ENCODE peak calls at places on chromosomes 6 and 20, in nine cellular contexts. G is cardiac muscle cell, I is Peyer's patch, S is MM.1S, M is lung, K is neural progenitor cell, F is HL-60, N is IMR-90, E is GM12865. Z is an unnamed sample.

GRCh38 chr20:62951143-62951895 is 1.2 kb upstream of the SLC17A9 start:
- DNase-seq in G (no peak), M (no peak), I (no peak), F (peak), E (no peak), N (no peak), K (no peak), S (no peak), Z (no peak)

GRCh38 chr6:161631676-161632194 is 357.9 kb upstream of the AGPAT4 start:
- DNase-seq in I (no peak), N (no peak), G (no peak), K (no peak), S (no peak), M (no peak), E (no peak), F (no peak), Z (peak)

GRCh38 chr6:125193208-125193607 is 39.6 kb downstream of the TPD52L1 start:
- DNase-seq in M (no peak), E (no peak), S (no peak), K (no peak), N (no peak), I (no peak), F (no peak), G (no peak), Z (no peak)

GRCh38 chr6:130371921-130372320 is 6.1 kb downstream of the TMEM200A start:
- DNase-seq in S (no peak), E (no peak), F (no peak), N (no peak), I (no peak), M (no peak), G (no peak), K (no peak), Z (peak)

GRCh38 chr6:112189494-112189893 is 64.9 kb downstream of the LAMA4 start:
- DNase-seq in S (no peak), K (no peak), G (no peak), I (no peak), M (no peak), F (no peak), N (peak), E (no peak), Z (peak)

GRCh38 chr6:125952764-125953501 is 3.6 kb upstream of the HINT3 start:
- DNase-seq in E (peak), G (no peak), M (no peak), N (peak), S (peak), I (peak), K (peak), F (peak), Z (peak)

GRCh38 chr20:56343861-56344381 is 14.9 kb upstream of the FAM210B start:
- DNase-seq in F (peak), N (peak), I (no peak), K (peak), S (peak), E (peak), M (no peak), G (peak), Z (peak)

GRCh38 chr20:57322476-57322875 is 7.1 kb upstream of the SPO11 start:
- DNase-seq in G (no peak), M (no peak), K (no peak), I (no peak), E (no peak), F (no peak), S (no peak), N (no peak), Z (no peak)

GRCh38 chr20:57394087-57395082 is 3.2 kb downstream of the RBM38 start:
- DNase-seq in N (no peak), K (no peak), M (no peak), F (no peak), E (no peak), S (peak), I (peak), G (no peak), Z (no peak)

GRCh38 chr6:138007014-138007472 is 100.2 kb downstream of the PERP start:
- DNase-seq in E (peak), G (peak), F (peak), I (peak), K (peak), M (no peak), S (peak), N (peak), Z (peak)

GRCh38 chr20:4418141-4418540 is 303.6 kb upstream of the PRND start:
- DNase-seq in M (no peak), E (no peak), S (no peak), G (no peak), N (no peak), F (no peak), I (no peak), K (no peak), Z (no peak)
- H3K4me3 ChIP-seq in M (no peak), E (no peak), S (no peak), G (no peak), N (no peak), F (no peak), I (no peak), K (no peak), Z (no peak)

DNA sequence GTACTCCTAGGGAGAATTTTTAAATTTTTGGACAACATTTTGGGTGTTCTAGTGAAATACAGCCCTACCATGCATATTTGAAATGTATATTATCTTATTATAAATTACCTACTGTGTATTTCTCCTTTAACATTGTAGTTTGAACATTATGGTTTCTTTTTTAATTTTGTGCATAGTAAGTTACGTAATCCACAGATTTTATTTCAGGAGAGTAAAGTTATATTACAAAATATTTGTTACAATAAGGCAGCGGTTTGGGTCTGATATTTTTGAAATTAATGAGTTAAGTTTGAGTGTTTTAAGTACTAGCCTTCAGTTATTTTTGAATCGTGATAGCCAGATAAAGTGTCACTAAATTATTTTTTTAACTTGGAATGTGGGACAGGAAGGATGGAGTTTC is 7.3 kb upstream of the SOX4 start:
- DNase-seq in S (no peak), F (no peak), K (no peak), M (no peak), E (no peak), N (no peak), I (no peak), G (no peak), Z (no peak)
- TF ChIP-seq CTCF in S (no peak), F (no peak), K (no peak), M (no peak), E (no peak), N (no peak), I (no peak), G (no peak), Z (no peak)

DNA sequence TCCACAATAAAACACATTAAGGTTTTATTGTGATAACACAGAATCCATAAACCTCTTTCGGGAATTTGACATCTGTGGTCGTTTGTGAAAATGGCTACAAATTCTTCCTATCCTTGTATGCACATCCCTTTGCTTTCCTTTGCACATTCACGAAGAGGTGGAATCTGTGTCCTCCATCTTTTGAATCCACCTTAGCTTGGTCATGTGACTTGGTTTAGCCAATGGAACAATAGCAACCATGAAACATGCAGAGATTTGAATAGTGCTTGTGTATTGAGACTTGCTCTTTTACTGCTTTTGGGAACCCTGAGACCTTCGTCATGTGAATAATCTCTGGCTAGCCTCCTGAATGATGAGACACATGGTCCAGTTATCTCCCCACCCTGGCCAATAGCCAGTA is 49.7 kb upstream of the NOP56 start:
- DNase-seq in S (no peak), I (no peak), M (no peak), E (no peak), G (no peak), F (no peak), N (no peak), K (no peak), Z (no peak)
- H3K4me3 ChIP-seq in S (no peak), I (no peak), M (no peak), E (no peak), G (no peak), F (no peak), N (no peak), K (no peak), Z (no peak)

DNA sequence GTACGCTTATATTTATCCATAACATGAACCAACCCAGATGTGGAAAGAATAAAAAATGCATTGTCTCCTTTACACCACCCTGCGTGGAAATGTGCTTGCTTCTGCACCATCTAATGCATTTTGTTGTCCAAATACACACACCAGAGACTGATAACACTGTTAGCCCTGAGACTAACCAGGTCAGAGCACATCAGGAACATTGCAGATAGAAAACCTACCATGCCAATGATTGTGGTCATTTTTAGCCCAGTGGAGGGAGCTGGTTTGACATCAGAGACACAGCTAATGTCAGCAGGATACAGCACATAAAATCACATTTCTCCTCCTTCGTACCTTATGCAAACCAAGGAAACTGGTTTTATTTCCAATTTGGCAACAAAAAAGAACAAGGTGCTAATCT is 528.7 kb downstream of the DOK5 start:
- DNase-seq in E (no peak), N (no peak), S (no peak), K (no peak), G (peak), M (no peak), F (no peak), I (no peak), Z (no peak)
- TF ChIP-seq CTCF in E (no peak), N (no peak), S (no peak), K (no peak), G (no peak), M (no peak), F (no peak), I (no peak), Z (no peak)

GRCh38 chr20:35263609-35264223 is 14.2 kb downstream of the MMP24OS start:
- DNase-seq in S (no peak), K (no peak), G (no peak), I (no peak), F (no peak), E (no peak), M (peak), N (no peak), Z (no peak)
- H3K4me3 ChIP-seq in S (no peak), K (peak), G (no peak), I (no peak), F (no peak), E (no peak), M (peak), N (no peak), Z (no peak)

GRCh38 chr6:52576392-52577021 is 353 bp downstream of the TRAM2 start:
- DNase-seq in K (peak), G (no peak), S (peak), N (peak), I (peak), M (peak), F (peak), E (peak), Z (peak)

GRCh38 chr6:52576054-52576391 is 837 bp downstream of the TRAM2 start:
- DNase-seq in F (no peak), M (no peak), I (no peak), G (no peak), E (no peak), N (no peak), S (no peak), K (no peak), Z (no peak)

GRCh38 chr6:52575490-52575868 is 1.4 kb downstream of the TRAM2 start:
- DNase-seq in N (no peak), F (no peak), S (no peak), K (no peak), E (no peak), M (no peak), G (no peak), I (no peak), Z (no peak)

GRCh38 chr6:52577778-52578473 is 1.1 kb upstream of the TRAM2 start:
- DNase-seq in M (no peak), K (no peak), F (no peak), I (no peak), S (no peak), N (no peak), G (no peak), E (no peak), Z (no peak)

DNA sequence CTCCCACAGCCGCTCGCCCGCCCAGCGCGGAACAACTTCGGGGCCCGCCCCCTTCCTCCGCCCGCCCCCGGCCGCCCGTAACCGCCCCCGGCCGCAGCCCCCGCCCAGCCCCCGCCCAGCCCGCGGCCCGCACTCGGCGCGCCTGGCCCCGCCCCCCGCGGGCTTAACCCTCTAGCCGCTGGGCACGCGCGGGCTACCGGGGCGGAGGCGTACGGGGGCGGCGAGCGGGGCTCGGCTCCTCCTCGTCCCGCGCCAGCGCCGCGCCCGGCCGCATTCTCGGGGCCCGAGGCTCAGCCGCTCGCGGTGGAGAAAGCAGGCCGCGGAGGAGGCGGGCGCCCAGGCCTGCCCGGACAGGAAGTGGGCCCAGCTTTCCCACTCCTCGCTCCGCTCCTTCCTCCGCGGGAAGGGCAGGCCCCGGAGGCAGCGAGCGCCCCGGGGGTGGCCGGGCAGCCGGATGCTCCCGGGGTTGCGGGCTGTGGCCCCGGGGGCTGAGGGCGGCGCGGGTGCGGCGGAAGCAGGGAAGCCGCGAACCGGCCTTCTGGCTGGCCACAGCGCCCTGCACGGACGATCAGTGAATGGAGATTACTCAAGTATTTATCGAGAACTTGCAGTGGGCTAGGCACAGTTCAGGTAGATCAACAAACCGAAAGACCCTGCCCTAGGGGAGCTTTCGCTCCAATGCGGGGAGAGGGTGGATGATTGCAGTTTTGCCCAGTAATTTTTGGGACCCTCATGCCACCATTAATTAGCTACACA is at the start of gene TRAM2:
- DNase-seq in K (peak), N (peak), S (peak), E (peak), G (peak), F (peak), I (peak), M (peak), Z (peak)
- TF ChIP-seq CTCF in K (peak), N (peak), S (peak), E (peak), G (peak), F (no peak), I (no peak), M (no peak), Z (no peak)

GRCh38 chr6:87630746-87631145 is 40.8 kb downstream of the ORC3 start:
- DNase-seq in I (no peak), E (no peak), F (no peak), K (no peak), M (no peak), N (no peak), G (no peak), S (no peak), Z (no peak)
- H3K4me3 ChIP-seq in I (no peak), E (no peak), F (no peak), K (no peak), M (no peak), N (no peak), G (no peak), S (no peak), Z (no peak)

GRCh38 chr6:19209202-19209601 is 628.0 kb upstream of the ID4 start:
- DNase-seq in S (no peak), N (no peak), G (no peak), F (no peak), M (no peak), I (no peak), K (no peak), E (no peak), Z (no peak)

GRCh38 chr6:19214231-19214630 is 622.9 kb upstream of the ID4 start:
- DNase-seq in E (no peak), F (no peak), S (no peak), K (no peak), G (no peak), N (no peak), M (no peak), I (no peak), Z (no peak)

GRCh38 chr6:19205076-19205475 is 632.1 kb upstream of the ID4 start:
- DNase-seq in M (no peak), G (no peak), K (no peak), F (no peak), S (no peak), N (no peak), I (no peak), E (no peak), Z (no peak)

GRCh38 chr6:19210849-19211590 is 626.1 kb upstream of the ID4 start:
- DNase-seq in E (peak), F (peak), N (no peak), G (peak), I (no peak), S (no peak), M (no peak), K (peak), Z (no peak)
- TF ChIP-seq CTCF in E (peak), F (no peak), N (no peak), G (peak), I (no peak), S (peak), M (no peak), K (peak), Z (no peak)